ENCODE peak calls at places on chromosomes 13 and 19, in nine cellular contexts. H is progenitor cell of endocrine pancreas; Q is T-helper 1 cell; T is HEK293T; G is stimulated activated CD4-positive, alpha-beta T cell treated with anti-CD3 and anti-CD28 coated beads, Interleukin-1b, Interleukin-23, amount 100 ng/mL, for 1 hour; U is CD4-positive, alpha-beta T cell; K is activated CD4-positive, alpha-beta T cell treated with anti-CD3 and anti-CD28 coated beads, Interleukin-2, amount 10 ng/mL, durations not matched to agents 7 days and 5 days; I is activated naive CD8-positive, alpha-beta T cell treated with anti-CD3 and anti-CD28 coated beads, Interleukin-2, amount 50 U/mL, for 24 hours; E is GM12864. L is an unnamed sample.

GRCh38 chr19:57434386-57435061 is 601 bp upstream of the ZNF749 start:
- DNase-seq in H (no peak), Q (no peak), T (no peak), G (no peak), U (no peak), K (no peak), I (no peak), E (no peak), L (peak; percentile 18)

GRCh38 chr13:45604892-45605291 is 10.6 kb downstream of the ERICH6B start:
- DNase-seq in H (no peak), Q (no peak), T (no peak), G (no peak), U (no peak), K (no peak), I (no peak), E (no peak), L (no peak)

GRCh38 chr19:19475845-19476828 is 39.2 kb downstream of the TSSK6 start:
- DNase-seq in H (no peak), Q (no peak), T (peak; percentile 31), G (no peak), U (no peak), K (no peak), I (no peak), E (no peak), L (no peak)

GRCh38 chr13:85028035-85028434 is 771.2 kb downstream of the SLITRK6 start:
- DNase-seq in H (no peak), Q (no peak), T (no peak), G (no peak), U (no peak), K (no peak), I (no peak), E (no peak), L (no peak)

GRCh38 chr13:81929988-81930387 is 1589.1 kb upstream of the SPRY2 start:
- DNase-seq in H (no peak), Q (no peak), T (peak; percentile 58), G (no peak), U (no peak), K (no peak), I (no peak), E (no peak), L (peak; percentile 59)

GRCh38 chr19:11422163-11423068 is 3.3 kb upstream of the RGL3 start:
- DNase-seq in H (peak; percentile 42), Q (peak; percentile 41), T (peak; percentile 60), G (peak; percentile 41), U (peak; percentile 42), K (peak; percentile 62), I (peak; percentile 86), E (peak; percentile 50), L (no peak)

GRCh38 chr19:19303411-19303810 is 16.9 kb downstream of the SUGP1 start:
- DNase-seq in H (no peak), Q (no peak), T (no peak), G (no peak), U (no peak), K (no peak), I (no peak), E (no peak), L (no peak)

GRCh38 chr19:40234429-40235237 is 8.1 kb upstream of the CCNP start:
- DNase-seq in H (no peak), Q (no peak), T (no peak), G (no peak), U (no peak), K (no peak), I (no peak), E (no peak), L (no peak)

GRCh38 chr13:29310806-29311205 is 284.7 kb downstream of the SLC7A1 start:
- DNase-seq in H (no peak), Q (no peak), T (no peak), G (no peak), U (no peak), K (no peak), I (no peak), E (no peak), L (no peak)

GRCh38 chr13:78160793-78161192 is 242.2 kb upstream of the EDNRB start:
- DNase-seq in H (no peak), Q (no peak), T (peak; percentile 32), G (no peak), U (no peak), K (no peak), I (no peak), E (no peak), L (peak; percentile 94)

GRCh38 chr13:97280478-97280877 is 58.3 kb downstream of the MBNL2 start:
- DNase-seq in H (no peak), Q (no peak), T (no peak), G (no peak), U (no peak), K (no peak), I (no peak), E (no peak), L (no peak)

GRCh38 chr19:38384209-38385027 is 3.4 kb downstream of the GGN start:
- DNase-seq in H (no peak), Q (no peak), T (peak; percentile 40), G (no peak), U (no peak), K (no peak), I (no peak), E (no peak), L (no peak)

GRCh38 chr13:110470272-110471009 is 91.1 kb downstream of the RAB20 start:
- DNase-seq in H (no peak), Q (no peak), T (no peak), G (no peak), U (no peak), K (no peak), I (no peak), E (no peak), L (no peak)

GRCh38 chr13:80082396-80083096 is 258.4 kb downstream of the SPRY2 start:
- DNase-seq in H (no peak), Q (no peak), T (no peak), G (no peak), U (no peak), K (no peak), I (no peak), E (no peak), L (peak; percentile 45)

GRCh38 chr19:18292810-18293641 is 11.6 kb upstream of the JUND start:
- DNase-seq in H (no peak), Q (no peak), T (peak; percentile 48), G (no peak), U (no peak), K (peak; percentile 57), I (peak; percentile 85), E (no peak), L (peak; percentile 80)

GRCh38 chr19:29724102-29724641 is 9.1 kb upstream of the C19orf12 start:
- DNase-seq in H (no peak), Q (no peak), T (no peak), G (peak; percentile 21), U (no peak), K (peak; percentile 32), I (peak; percentile 53), E (no peak), L (no peak)

GRCh38 chr13:43364210-43365041 is 341.0 kb downstream of the DNAJC15 start:
- DNase-seq in H (no peak), Q (no peak), T (no peak), G (no peak), U (no peak), K (no peak), I (no peak), E (no peak), L (peak; percentile 53)

GRCh38 chr13:44575741-44576395 is at the start of gene TSC22D1:
- DNase-seq in H (peak; percentile 23), Q (peak; percentile 37), T (no peak), G (peak; percentile 27), U (peak; percentile 52), K (peak; percentile 64), I (peak; percentile 62), E (no peak), L (peak; percentile 56)

GRCh38 chr19:38975861-38976271 is 324 bp upstream of the FBXO17 start:
- DNase-seq in H (no peak), Q (no peak), T (no peak), G (no peak), U (no peak), K (no peak), I (no peak), E (no peak), L (peak; percentile 41)